ENCODE peak calls at places on chromosomes 6 and 20, in five cellular contexts. One of them, this sample, is unnamed.

GRCh38 chr6:10223841-10224240 is 191.0 kb downstream of the TFAP2A start:
- DNase-seq in A549: no peak
- DNase-seq in stimulated activated naive B cell treated with anti-CD40 and anti-IgM and Interleukin-4, amounts not matched to agents 10 μg/mL and 1 μg/mL and 100 μg/mL, for 72 hours: no peak
- DNase-seq in cardiac muscle cell: no peak
- DNase-seq in hepatic stellate cell: no peak
- DNase-seq in this sample: no peak

GRCh38 chr20:52342913-52343312 is 151.3 kb upstream of the ZFP64 start:
- DNase-seq in A549: no peak
- DNase-seq in stimulated activated naive B cell treated with anti-CD40 and anti-IgM and Interleukin-4, amounts not matched to agents 10 μg/mL and 1 μg/mL and 100 μg/mL, for 72 hours: no peak
- DNase-seq in cardiac muscle cell: no peak
- DNase-seq in hepatic stellate cell: no peak
- DNase-seq in this sample: no peak

GRCh38 chr6:143607959-143608358 is 69.8 kb upstream of the PHACTR2 start:
- DNase-seq in A549: no peak
- DNase-seq in stimulated activated naive B cell treated with anti-CD40 and anti-IgM and Interleukin-4, amounts not matched to agents 10 μg/mL and 1 μg/mL and 100 μg/mL, for 72 hours: no peak
- DNase-seq in cardiac muscle cell: peak
- DNase-seq in hepatic stellate cell: no peak
- DNase-seq in this sample: peak

GRCh38 chr6:11785953-11786579 is 7.5 kb upstream of the ADTRP start:
- DNase-seq in A549: no peak
- DNase-seq in stimulated activated naive B cell treated with anti-CD40 and anti-IgM and Interleukin-4, amounts not matched to agents 10 μg/mL and 1 μg/mL and 100 μg/mL, for 72 hours: peak
- DNase-seq in cardiac muscle cell: no peak
- DNase-seq in hepatic stellate cell: no peak
- DNase-seq in this sample: no peak

GRCh38 chr6:18215436-18215835 is 48.9 kb downstream of the DEK start:
- DNase-seq in A549: no peak
- DNase-seq in stimulated activated naive B cell treated with anti-CD40 and anti-IgM and Interleukin-4, amounts not matched to agents 10 μg/mL and 1 μg/mL and 100 μg/mL, for 72 hours: no peak
- DNase-seq in cardiac muscle cell: no peak
- DNase-seq in hepatic stellate cell: no peak
- DNase-seq in this sample: no peak

GRCh38 chr6:107644513-107644912 is 154.6 kb downstream of the SOBP start:
- DNase-seq in A549: no peak
- DNase-seq in stimulated activated naive B cell treated with anti-CD40 and anti-IgM and Interleukin-4, amounts not matched to agents 10 μg/mL and 1 μg/mL and 100 μg/mL, for 72 hours: no peak
- DNase-seq in cardiac muscle cell: no peak
- DNase-seq in hepatic stellate cell: no peak
- DNase-seq in this sample: no peak

GRCh38 chr6:26577720-26578072 is 19.1 kb upstream of the ABT1 start:
- DNase-seq in A549: no peak
- DNase-seq in stimulated activated naive B cell treated with anti-CD40 and anti-IgM and Interleukin-4, amounts not matched to agents 10 μg/mL and 1 μg/mL and 100 μg/mL, for 72 hours: no peak
- DNase-seq in cardiac muscle cell: no peak
- DNase-seq in hepatic stellate cell: no peak
- DNase-seq in this sample: no peak

GRCh38 chr20:34824026-34824860 is 1.2 kb downstream of the NCOA6 start:
- DNase-seq in A549: peak
- DNase-seq in stimulated activated naive B cell treated with anti-CD40 and anti-IgM and Interleukin-4, amounts not matched to agents 10 μg/mL and 1 μg/mL and 100 μg/mL, for 72 hours: peak
- DNase-seq in cardiac muscle cell: peak
- DNase-seq in hepatic stellate cell: peak
- DNase-seq in this sample: peak

GRCh38 chr6:43887906-43888683 is 118.1 kb downstream of the VEGFA start:
- DNase-seq in A549: no peak
- DNase-seq in stimulated activated naive B cell treated with anti-CD40 and anti-IgM and Interleukin-4, amounts not matched to agents 10 μg/mL and 1 μg/mL and 100 μg/mL, for 72 hours: no peak
- DNase-seq in cardiac muscle cell: no peak
- DNase-seq in hepatic stellate cell: no peak
- DNase-seq in this sample: no peak

GRCh38 chr6:144855812-144856531 is 570.8 kb downstream of the UTRN start:
- DNase-seq in A549: no peak
- DNase-seq in stimulated activated naive B cell treated with anti-CD40 and anti-IgM and Interleukin-4, amounts not matched to agents 10 μg/mL and 1 μg/mL and 100 μg/mL, for 72 hours: no peak
- DNase-seq in cardiac muscle cell: no peak
- DNase-seq in hepatic stellate cell: no peak
- DNase-seq in this sample: no peak

GRCh38 chr6:148566664-148567350 is 180.0 kb upstream of the UST start:
- DNase-seq in A549: no peak
- DNase-seq in stimulated activated naive B cell treated with anti-CD40 and anti-IgM and Interleukin-4, amounts not matched to agents 10 μg/mL and 1 μg/mL and 100 μg/mL, for 72 hours: no peak
- DNase-seq in cardiac muscle cell: no peak
- DNase-seq in hepatic stellate cell: no peak
- DNase-seq in this sample: no peak

GRCh38 chr6:87095056-87095527 is at the start of gene CGA:
- DNase-seq in A549: no peak
- DNase-seq in stimulated activated naive B cell treated with anti-CD40 and anti-IgM and Interleukin-4, amounts not matched to agents 10 μg/mL and 1 μg/mL and 100 μg/mL, for 72 hours: no peak
- DNase-seq in cardiac muscle cell: no peak
- DNase-seq in hepatic stellate cell: no peak
- DNase-seq in this sample: no peak

GRCh38 chr6:170029416-170030283 is 261.2 kb downstream of the DLL1 start:
- DNase-seq in A549: no peak
- DNase-seq in stimulated activated naive B cell treated with anti-CD40 and anti-IgM and Interleukin-4, amounts not matched to agents 10 μg/mL and 1 μg/mL and 100 μg/mL, for 72 hours: no peak
- DNase-seq in cardiac muscle cell: no peak
- DNase-seq in hepatic stellate cell: no peak
- DNase-seq in this sample: no peak

GRCh38 chr20:34058831-34059230 is 53.2 kb downstream of the EIF2S2 start:
- DNase-seq in A549: no peak
- DNase-seq in stimulated activated naive B cell treated with anti-CD40 and anti-IgM and Interleukin-4, amounts not matched to agents 10 μg/mL and 1 μg/mL and 100 μg/mL, for 72 hours: no peak
- DNase-seq in cardiac muscle cell: peak
- DNase-seq in hepatic stellate cell: no peak
- DNase-seq in this sample: no peak

GRCh38 chr6:12328701-12329100 is 38.5 kb downstream of the EDN1 start:
- DNase-seq in A549: no peak
- DNase-seq in stimulated activated naive B cell treated with anti-CD40 and anti-IgM and Interleukin-4, amounts not matched to agents 10 μg/mL and 1 μg/mL and 100 μg/mL, for 72 hours: no peak
- DNase-seq in cardiac muscle cell: no peak
- DNase-seq in hepatic stellate cell: no peak
- DNase-seq in this sample: no peak

GRCh38 chr20:53943522-53944291 is 126.7 kb downstream of the BCAS1 start:
- DNase-seq in A549: peak
- DNase-seq in stimulated activated naive B cell treated with anti-CD40 and anti-IgM and Interleukin-4, amounts not matched to agents 10 μg/mL and 1 μg/mL and 100 μg/mL, for 72 hours: no peak
- DNase-seq in cardiac muscle cell: peak
- DNase-seq in hepatic stellate cell: peak
- DNase-seq in this sample: no peak

GRCh38 chr6:1917628-1918371 is 308.1 kb downstream of the FOXC1 start:
- DNase-seq in A549: peak
- DNase-seq in stimulated activated naive B cell treated with anti-CD40 and anti-IgM and Interleukin-4, amounts not matched to agents 10 μg/mL and 1 μg/mL and 100 μg/mL, for 72 hours: no peak
- DNase-seq in cardiac muscle cell: no peak
- DNase-seq in hepatic stellate cell: peak
- DNase-seq in this sample: no peak

GRCh38 chr6:219641-220198 is 72.6 kb upstream of the DUSP22 start:
- DNase-seq in A549: peak
- DNase-seq in stimulated activated naive B cell treated with anti-CD40 and anti-IgM and Interleukin-4, amounts not matched to agents 10 μg/mL and 1 μg/mL and 100 μg/mL, for 72 hours: no peak
- DNase-seq in cardiac muscle cell: no peak
- DNase-seq in hepatic stellate cell: peak
- DNase-seq in this sample: no peak

GRCh38 chr20:12925214-12925755 is 83.5 kb upstream of the SPTLC3 start:
- DNase-seq in A549: peak
- DNase-seq in stimulated activated naive B cell treated with anti-CD40 and anti-IgM and Interleukin-4, amounts not matched to agents 10 μg/mL and 1 μg/mL and 100 μg/mL, for 72 hours: peak
- DNase-seq in cardiac muscle cell: peak
- DNase-seq in hepatic stellate cell: peak
- DNase-seq in this sample: peak

GRCh38 chr6:3317741-3318211 is 59.0 kb downstream of the PSMG4 start:
- DNase-seq in A549: no peak
- DNase-seq in stimulated activated naive B cell treated with anti-CD40 and anti-IgM and Interleukin-4, amounts not matched to agents 10 μg/mL and 1 μg/mL and 100 μg/mL, for 72 hours: no peak
- DNase-seq in cardiac muscle cell: no peak
- DNase-seq in hepatic stellate cell: no peak
- DNase-seq in this sample: no peak

GRCh38 chr20:10110151-10110550 is 75.4 kb downstream of the ANKEF1 start:
- DNase-seq in A549: no peak
- DNase-seq in stimulated activated naive B cell treated with anti-CD40 and anti-IgM and Interleukin-4, amounts not matched to agents 10 μg/mL and 1 μg/mL and 100 μg/mL, for 72 hours: no peak
- DNase-seq in cardiac muscle cell: no peak
- DNase-seq in hepatic stellate cell: no peak
- DNase-seq in this sample: no peak

GRCh38 chr6:136628996-136629395 is 78.8 kb upstream of the MAP7 start:
- DNase-seq in A549: no peak
- DNase-seq in stimulated activated naive B cell treated with anti-CD40 and anti-IgM and Interleukin-4, amounts not matched to agents 10 μg/mL and 1 μg/mL and 100 μg/mL, for 72 hours: no peak
- DNase-seq in cardiac muscle cell: no peak
- DNase-seq in hepatic stellate cell: no peak
- DNase-seq in this sample: no peak

GRCh38 chr6:91860951-91861350 is 1274.1 kb upstream of the MAP3K7 start:
- DNase-seq in A549: no peak
- DNase-seq in stimulated activated naive B cell treated with anti-CD40 and anti-IgM and Interleukin-4, amounts not matched to agents 10 μg/mL and 1 μg/mL and 100 μg/mL, for 72 hours: no peak
- DNase-seq in cardiac muscle cell: no peak
- DNase-seq in hepatic stellate cell: no peak
- DNase-seq in this sample: peak

GRCh38 chr6:68593558-68593957 is 41.5 kb upstream of the ADGRB3 start:
- DNase-seq in A549: no peak
- DNase-seq in stimulated activated naive B cell treated with anti-CD40 and anti-IgM and Interleukin-4, amounts not matched to agents 10 μg/mL and 1 μg/mL and 100 μg/mL, for 72 hours: no peak
- DNase-seq in cardiac muscle cell: no peak
- DNase-seq in hepatic stellate cell: no peak
- DNase-seq in this sample: no peak

GRCh38 chr6:142542704-142543233 is 241.0 kb downstream of the ADGRG6 start:
- DNase-seq in A549: no peak
- DNase-seq in stimulated activated naive B cell treated with anti-CD40 and anti-IgM and Interleukin-4, amounts not matched to agents 10 μg/mL and 1 μg/mL and 100 μg/mL, for 72 hours: no peak
- DNase-seq in cardiac muscle cell: no peak
- DNase-seq in hepatic stellate cell: peak
- DNase-seq in this sample: no peak

GRCh38 chr20:62263396-62263795 is 25.1 kb downstream of the OSBPL2 start:
- DNase-seq in A549: no peak
- DNase-seq in stimulated activated naive B cell treated with anti-CD40 and anti-IgM and Interleukin-4, amounts not matched to agents 10 μg/mL and 1 μg/mL and 100 μg/mL, for 72 hours: no peak
- DNase-seq in cardiac muscle cell: no peak
- DNase-seq in hepatic stellate cell: no peak
- DNase-seq in this sample: no peak

GRCh38 chr6:148342146-148343027 is at the start of gene SASH1:
- DNase-seq in A549: peak
- DNase-seq in stimulated activated naive B cell treated with anti-CD40 and anti-IgM and Interleukin-4, amounts not matched to agents 10 μg/mL and 1 μg/mL and 100 μg/mL, for 72 hours: peak
- DNase-seq in cardiac muscle cell: peak
- DNase-seq in hepatic stellate cell: peak
- DNase-seq in this sample: peak

GRCh38 chr6:84103029-84103428 is 69.5 kb downstream of the MRAP2 start:
- DNase-seq in A549: no peak
- DNase-seq in stimulated activated naive B cell treated with anti-CD40 and anti-IgM and Interleukin-4, amounts not matched to agents 10 μg/mL and 1 μg/mL and 100 μg/mL, for 72 hours: no peak
- DNase-seq in cardiac muscle cell: no peak
- DNase-seq in hepatic stellate cell: no peak
- DNase-seq in this sample: no peak